ENCODE peak calls at places on chromosomes 4 and X, in four cellular contexts. V is GM04503, N is SW480, P is foreskin keratinocyte. L is an unnamed sample.

GRCh38 chr4:186027405-186027804 is 41.6 kb upstream of the TLR3 start:
- DNase-seq in V (no peak), N (peak), P (peak), L (no peak)

GRCh38 chr4:119693127-119693526 is 64.5 kb upstream of the PDE5A start:
- DNase-seq in V (no peak), N (no peak), P (no peak), L (no peak)

GRCh38 chr4:186236126-186236525 is 8.8 kb downstream of the KLKB1 start:
- DNase-seq in V (no peak), N (no peak), P (no peak), L (no peak)

GRCh38 chrX:82748901-82749505 is 759.1 kb upstream of the POU3F4 start:
- DNase-seq in V (no peak), N (no peak), P (peak), L (no peak)

GRCh38 chr4:88091378-88091777 is 67.1 kb downstream of the ABCG2 start:
- DNase-seq in V (no peak), N (no peak), P (no peak), L (no peak)

GRCh38 chrX:105823092-105823454 is 734 bp downstream of the NRK start:
- DNase-seq in V (no peak), N (no peak), P (no peak), L (no peak)

GRCh38 chr4:96593422-96593821 is 753.5 kb downstream of the PDHA2 start:
- DNase-seq in V (no peak), N (no peak), P (no peak), L (no peak)

GRCh38 chrX:71214604-71215334 is 8.3 kb upstream of the GJB1 start:
- DNase-seq in V (no peak), N (peak), P (no peak), L (no peak)

GRCh38 chr4:101187837-101188236 is 159.5 kb downstream of the PPP3CA start:
- DNase-seq in V (no peak), N (peak), P (no peak), L (no peak)

GRCh38 chrX:100748133-100748532 is 16.2 kb upstream of the SYTL4 start:
- DNase-seq in V (no peak), N (peak), P (peak), L (no peak)

GRCh38 chr4:146654976-146655761 is 16.5 kb downstream of the POU4F2 start:
- DNase-seq in V (no peak), N (no peak), P (no peak), L (no peak)

GRCh38 chrX:16610121-16610565 is 39.8 kb upstream of the S100G start:
- DNase-seq in V (peak), N (no peak), P (peak), L (no peak)

GRCh38 chr4:145626623-145626982 is 7.4 kb downstream of the MMAA start:
- DNase-seq in V (no peak), N (no peak), P (peak), L (no peak)

GRCh38 chrX:45577361-45577760 is 376.7 kb upstream of the DIPK2B start:
- DNase-seq in V (no peak), N (no peak), P (no peak), L (no peak)

GRCh38 chrX:46918434-46918833 is 6.2 kb downstream of the JADE3 start:
- DNase-seq in V (no peak), N (no peak), P (no peak), L (no peak)

GRCh38 chrX:111101580-111101979 is 5.6 kb downstream of the PAK3 start:
- DNase-seq in V (no peak), N (no peak), P (no peak), L (no peak)

GRCh38 chr4:10554694-10555093 is 97.5 kb upstream of the ZNF518B start:
- DNase-seq in V (peak), N (peak), P (peak), L (peak)

GRCh38 chrX:128728943-128729342 is 676.7 kb upstream of the ACTRT1 start:
- DNase-seq in V (no peak), N (no peak), P (no peak), L (no peak)

GRCh38 chr4:148618856-148619255 is 176.6 kb upstream of the NR3C2 start:
- DNase-seq in V (no peak), N (no peak), P (peak), L (no peak)

GRCh38 chrX:150872773-150873336 is 25.6 kb downstream of the CD99L2 start:
- DNase-seq in V (no peak), N (no peak), P (no peak), L (no peak)

GRCh38 chrX:9921407-9921806 is 45.8 kb upstream of the CLDN34 start:
- DNase-seq in V (no peak), N (no peak), P (no peak), L (no peak)

GRCh38 chr4:73259552-73260140 is 1.0 kb upstream of the ANKRD17 start:
- DNase-seq in V (no peak), N (peak), P (no peak), L (no peak)

GRCh38 chr4:84470204-84470785 is 28.8 kb downstream of the NKX6-1 start:
- DNase-seq in V (no peak), N (peak), P (no peak), L (no peak)

GRCh38 chr4:75985116-75985515 is 5.6 kb downstream of the SDAD1 start:
- DNase-seq in V (peak), N (no peak), P (peak), L (no peak)

GRCh38 chrX:71618303-71618721 is at the start of gene CXCR3:
- DNase-seq in V (no peak), N (no peak), P (no peak), L (peak)

GRCh38 chr4:1693131-1693896 is 9.2 kb upstream of the FAM53A start:
- DNase-seq in V (no peak), N (peak), P (peak), L (peak)

GRCh38 chr4:130257271-130257670 is 1161.3 kb downstream of the C4orf33 start:
- DNase-seq in V (peak), N (no peak), P (peak), L (no peak)

GRCh38 chrX:24877854-24878650 is 137.7 kb downstream of the ARX start:
- DNase-seq in V (no peak), N (no peak), P (no peak), L (no peak)

GRCh38 chrX:110395877-110396276 is 37.2 kb downstream of the RTL9 start:
- DNase-seq in V (no peak), N (no peak), P (no peak), L (no peak)

GRCh38 chr4:37628977-37629609 is 57.1 kb downstream of the RELL1 start:
- DNase-seq in V (no peak), N (peak), P (no peak), L (no peak)

GRCh38 chr4:180106122-180106521 is 2137.1 kb upstream of the TENM3 start:
- DNase-seq in V (no peak), N (no peak), P (peak), L (no peak)

GRCh38 chr4:182547435-182547834 is 304.2 kb downstream of the TENM3 start:
- DNase-seq in V (no peak), N (no peak), P (no peak), L (no peak)

L was measured in lung.